ENCODE peak calls at places on chromosomes 13 and 19, in four cellular contexts. U is HCT116, C is K562, O is H1. A is an unnamed sample.

GRCh38 chr13:59468396-59468795 is 695.3 kb downstream of the DIAPH3 start:
- DNase-seq in U (no peak), C (peak; percentile 73), O (no peak), A (no peak)

GRCh38 chr13:70523622-70524021 is 415.4 kb upstream of the KLHL1 start:
- DNase-seq in U (no peak), C (no peak), O (no peak), A (no peak)

GRCh38 chr13:98451676-98452105 is 125.2 kb downstream of the STK24 start:
- DNase-seq in U (no peak), C (no peak), O (no peak), A (no peak)

GRCh38 chr19:5137571-5138124 is 168.7 kb downstream of the KDM4B start:
- DNase-seq in U (no peak), C (peak; percentile 30), O (peak; percentile 66), A (no peak)

GRCh38 chr19:7426986-7427385 is 61.8 kb downstream of the PEX11G start:
- DNase-seq in U (no peak), C (no peak), O (no peak), A (no peak)

GRCh38 chr13:113121183-113121927 is 1.2 kb upstream of the F10 start:
- DNase-seq in U (no peak), C (no peak), O (no peak), A (no peak)

GRCh38 chr19:1445185-1445931 is 4.6 kb upstream of the APC2 start:
- DNase-seq in U (no peak), C (peak; percentile 87), O (no peak), A (no peak)

GRCh38 chr19:28482221-28482620 is 730.7 kb downstream of the UQCRFS1 start:
- DNase-seq in U (no peak), C (no peak), O (peak; percentile 34), A (peak; percentile 28)

GRCh38 chr19:16588089-16588823 is 16.0 kb upstream of the SLC35E1 start:
- DNase-seq in U (no peak), C (peak; percentile 85), O (no peak), A (no peak)

GRCh38 chr19:2037676-2038255 is 13.3 kb downstream of the MKNK2 start:
- DNase-seq in U (no peak), C (no peak), O (no peak), A (no peak)

GRCh38 chr13:91369432-91369831 is 21.9 kb downstream of the MIR17HG start:
- DNase-seq in U (no peak), C (peak; percentile 60), O (no peak), A (no peak)

GRCh38 chr19:53463263-53463662 is 4.3 kb upstream of the ZNF813 start:
- DNase-seq in U (no peak), C (peak; percentile 19), O (peak; percentile 80), A (no peak)

GRCh38 chr19:53471916-53472315 is 4.4 kb downstream of the ZNF813 start:
- DNase-seq in U (no peak), C (no peak), O (no peak), A (no peak)

GRCh38 chr19:53467503-53468262 is at the start of gene ZNF813:
- DNase-seq in U (no peak), C (peak; percentile 95), O (peak; percentile 73), A (peak; percentile 78)

GRCh38 chr19:53466726-53467125 is 807 bp upstream of the ZNF813 start:
- DNase-seq in U (no peak), C (no peak), O (no peak), A (no peak)

GRCh38 chr19:53467138-53467502 is 413 bp upstream of the ZNF813 start:
- DNase-seq in U (no peak), C (peak; percentile 5), O (no peak), A (no peak)
- TF ChIP-seq ZNF274 in U (no peak), C (no peak), O (no peak), A (no peak)

GRCh38 chr19:9348671-9349070 is 14.1 kb upstream of the ZNF177 start:
- DNase-seq in U (no peak), C (no peak), O (no peak), A (no peak)

GRCh38 chr19:9353011-9353410 is 9.8 kb upstream of the ZNF177 start:
- DNase-seq in U (no peak), C (no peak), O (no peak), A (no peak)

GRCh38 chr19:9352505-9352904 is 10.3 kb upstream of the ZNF177 start:
- DNase-seq in U (no peak), C (no peak), O (no peak), A (no peak)

DNA sequence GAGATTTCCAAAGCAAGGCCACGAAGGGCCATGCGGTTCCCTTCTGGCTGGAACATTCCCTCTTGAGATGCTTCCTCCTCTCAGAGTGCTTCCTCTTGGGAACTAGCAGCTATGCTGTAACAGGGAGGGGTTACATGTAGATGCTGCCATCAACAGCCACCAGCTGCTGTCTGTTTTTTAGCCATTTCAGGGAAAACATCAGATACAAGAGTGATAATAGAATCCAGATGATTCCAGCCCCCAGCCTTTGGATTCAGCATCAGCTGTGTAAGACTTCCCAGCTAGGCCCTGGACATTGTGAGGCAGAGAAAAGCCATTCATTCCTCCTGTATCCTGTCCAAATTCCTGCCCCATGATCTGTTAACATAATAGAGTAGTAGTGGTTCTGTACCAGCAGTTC is 8.2 kb upstream of the ZNF177 start:
- DNase-seq in U (no peak), C (no peak), O (no peak), A (no peak)
- H3K9me3 ChIP-seq in U (peaks cover 13% of the 10 kb centered on the region), C (no peaks in the 10 kb centered on the region), O (peaks cover 51% of the 10 kb centered on the region), A (peaks cover 18% of the 10 kb centered on the region)

DNA sequence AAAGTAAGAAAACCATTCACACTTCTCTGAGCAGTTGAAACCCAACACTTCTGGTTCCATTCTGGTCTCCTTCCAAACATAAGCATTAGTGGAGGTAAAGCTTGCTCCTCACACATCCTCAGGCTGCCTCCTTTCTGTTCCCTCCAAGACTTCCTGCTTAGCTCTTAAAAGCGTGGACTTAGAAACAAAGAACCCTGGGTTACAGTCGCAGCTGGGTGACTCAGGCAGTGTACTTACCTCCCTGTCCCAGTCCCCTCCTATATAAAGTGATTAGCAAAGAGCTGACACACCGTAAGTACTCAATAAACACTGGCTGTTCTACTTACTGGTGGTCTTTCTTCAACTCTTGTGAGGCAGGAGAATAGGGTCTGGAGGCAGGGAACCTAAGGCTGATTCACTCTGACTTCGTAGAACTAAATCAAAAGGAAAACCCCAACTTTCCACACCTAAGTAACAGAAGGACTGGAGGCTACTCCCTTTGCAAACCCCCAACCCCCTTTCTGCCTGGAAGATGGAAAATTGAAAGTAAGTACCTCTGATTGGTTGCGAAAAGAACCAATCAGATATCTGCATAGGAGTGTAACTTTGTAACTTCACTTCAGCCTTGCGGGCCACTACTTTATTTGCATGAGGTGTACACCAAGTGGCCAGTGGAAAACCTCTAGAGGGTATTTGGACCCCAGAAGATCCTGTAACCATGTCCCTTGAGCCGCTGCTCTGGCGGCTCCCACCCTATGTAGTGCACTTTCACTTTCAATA is 165.4 kb downstream of the SUCLA2 start:
- DNase-seq in U (no peak), C (no peak), O (no peak), A (no peak)
- TF ChIP-seq ZNF274 in U (no peak), C (no peak), O (no peak), A (no peak)

GRCh38 chr19:33630880-33631627 is 9.3 kb downstream of the CHST8 start:
- DNase-seq in U (no peak), C (no peak), O (no peak), A (no peak)
- H3K9me3 ChIP-seq in U (no peaks in the 10 kb centered on the region), C (no peaks in the 10 kb centered on the region), O (no peaks in the 10 kb centered on the region), A (no peaks in the 10 kb centered on the region)

A was measured in NT2/D1.